ENCODE peak calls at places on chromosomes 7 and 10, in nine cellular contexts. Y is activated CD8-positive, alpha-beta T cell treated with anti-CD3 and anti-CD28 coated beads for 36 hours; J is brain microvascular endothelial cell; D is MCF 10A; K is foreskin fibroblast; R is colonic mucosa; L is GM20000; P is nephron progenitor cell; F is GM13976. W is an unnamed sample.

GRCh38 chr10:71878327-71879034 is 27.4 kb upstream of the PSAP start:
- DNase-seq in Y (peak), J (no peak), D (no peak), K (no peak), R (no peak), L (no peak), P (no peak), F (no peak), W (no peak)

GRCh38 chr7:25402528-25402927 is 174.2 kb upstream of the NPVF start:
- DNase-seq in Y (no peak), J (no peak), D (no peak), K (no peak), R (no peak), L (no peak), P (no peak), F (no peak), W (no peak)

GRCh38 chr7:85426487-85426960 is 239.7 kb upstream of the SEMA3D start:
- DNase-seq in Y (no peak), J (no peak), D (no peak), K (peak), R (no peak), L (no peak), P (no peak), F (no peak), W (no peak)

GRCh38 chr10:86346169-86346793 is 20.3 kb downstream of the GRID1 start:
- DNase-seq in Y (no peak), J (no peak), D (no peak), K (no peak), R (no peak), L (no peak), P (no peak), F (no peak), W (no peak)

GRCh38 chr10:79347894-79348639 is 798 bp downstream of the PPIF start:
- DNase-seq in Y (peak), J (peak), D (peak), K (peak), R (peak), L (peak), P (peak), F (peak), W (peak)

GRCh38 chr10:119461380-119461779 is 81.1 kb downstream of the RGS10 start:
- DNase-seq in Y (peak), J (no peak), D (no peak), K (no peak), R (no peak), L (no peak), P (no peak), F (peak), W (no peak)

GRCh38 chr7:69811682-69812344 is 213.5 kb downstream of the AUTS2 start:
- DNase-seq in Y (no peak), J (no peak), D (no peak), K (no peak), R (no peak), L (no peak), P (no peak), F (no peak), W (no peak)

GRCh38 chr10:51301644-51302043 is 227.4 kb downstream of the PRKG1 start:
- DNase-seq in Y (no peak), J (peak), D (no peak), K (peak), R (no peak), L (no peak), P (peak), F (no peak), W (no peak)

GRCh38 chr10:15625261-15625660 is 94.5 kb downstream of the ITGA8 start:
- DNase-seq in Y (no peak), J (no peak), D (no peak), K (peak), R (no peak), L (no peak), P (no peak), F (no peak), W (no peak)

GRCh38 chr7:104908636-104909035 is 105.4 kb upstream of the KMT2E start:
- DNase-seq in Y (no peak), J (no peak), D (no peak), K (peak), R (no peak), L (no peak), P (no peak), F (no peak), W (no peak)

GRCh38 chr10:76051007-76051936 is 619.8 kb downstream of the LRMDA start:
- DNase-seq in Y (no peak), J (no peak), D (no peak), K (no peak), R (no peak), L (no peak), P (peak), F (no peak), W (no peak)

GRCh38 chr7:155166673-155167370 is 96.7 kb downstream of the HTR5A start:
- DNase-seq in Y (peak), J (peak), D (peak), K (no peak), R (no peak), L (no peak), P (no peak), F (no peak), W (peak)

GRCh38 chr10:125781374-125781773 is 5.8 kb upstream of the MMP21 start:
- DNase-seq in Y (no peak), J (no peak), D (no peak), K (no peak), R (no peak), L (no peak), P (no peak), F (no peak), W (no peak)

GRCh38 chr7:151901313-151901669 is 24.4 kb upstream of the PRKAG2 start:
- DNase-seq in Y (no peak), J (no peak), D (no peak), K (no peak), R (no peak), L (no peak), P (no peak), F (no peak), W (no peak)

GRCh38 chr7:45157653-45158401 is at the start of gene RAMP3:
- DNase-seq in Y (no peak), J (no peak), D (no peak), K (no peak), R (no peak), L (no peak), P (peak), F (no peak), W (no peak)

GRCh38 chr7:74032191-74032490 is 4.2 kb downstream of the ELN start:
- DNase-seq in Y (no peak), J (no peak), D (peak), K (peak), R (no peak), L (no peak), P (no peak), F (no peak), W (no peak)

GRCh38 chr7:103941978-103942377 is 47.5 kb downstream of the RELN start:
- DNase-seq in Y (no peak), J (no peak), D (no peak), K (no peak), R (no peak), L (no peak), P (no peak), F (no peak), W (no peak)

GRCh38 chr7:27141591-27142561 is 1.6 kb downstream of the HOXA5 start:
- DNase-seq in Y (no peak), J (no peak), D (peak), K (no peak), R (peak), L (no peak), P (no peak), F (no peak), W (no peak)

GRCh38 chr10:43606323-43607198 is at the start of gene ZNF485:
- DNase-seq in Y (peak), J (peak), D (peak), K (peak), R (peak), L (peak), P (peak), F (peak), W (peak)

GRCh38 chr10:22133640-22134624 is 83.9 kb downstream of the EBLN1 start:
- DNase-seq in Y (peak), J (no peak), D (no peak), K (no peak), R (no peak), L (peak), P (no peak), F (no peak), W (no peak)

GRCh38 chr10:120456626-120457430 is at the start of gene PLPP4:
- DNase-seq in Y (no peak), J (peak), D (peak), K (no peak), R (no peak), L (peak), P (peak), F (peak), W (peak)

GRCh38 chr10:29703276-29703675 is 68.5 kb upstream of the SVIL start:
- DNase-seq in Y (no peak), J (no peak), D (no peak), K (peak), R (no peak), L (no peak), P (no peak), F (no peak), W (peak)

GRCh38 chr7:107697246-107698044 is 36.8 kb downstream of the SLC26A4 start:
- DNase-seq in Y (no peak), J (no peak), D (no peak), K (no peak), R (no peak), L (no peak), P (no peak), F (no peak), W (no peak)

GRCh38 chr7:101558742-101559325 is 70.3 kb downstream of the MYL10 start:
- DNase-seq in Y (no peak), J (no peak), D (no peak), K (no peak), R (no peak), L (peak), P (no peak), F (no peak), W (no peak)

GRCh38 chr10:46525177-46525823 is 31.2 kb downstream of the GPRIN2 start:
- DNase-seq in Y (peak), J (peak), D (peak), K (peak), R (no peak), L (no peak), P (peak), F (no peak), W (no peak)

GRCh38 chr10:131009801-131010200 is 301.7 kb downstream of the TCERG1L start:
- DNase-seq in Y (no peak), J (no peak), D (no peak), K (no peak), R (no peak), L (no peak), P (no peak), F (no peak), W (no peak)

GRCh38 chr7:117065585-117066150 is 112.4 kb downstream of the ST7 start:
- DNase-seq in Y (no peak), J (no peak), D (no peak), K (no peak), R (no peak), L (no peak), P (no peak), F (no peak), W (no peak)

GRCh38 chr7:142611566-142612250 is 137.6 kb upstream of the PRSS1 start:
- DNase-seq in Y (no peak), J (peak), D (no peak), K (peak), R (no peak), L (no peak), P (no peak), F (no peak), W (no peak)

GRCh38 chr10:80421369-80422220 is 13.2 kb downstream of the PRXL2A start:
- DNase-seq in Y (no peak), J (no peak), D (no peak), K (no peak), R (no peak), L (peak), P (no peak), F (peak), W (no peak)

GRCh38 chr7:23462846-23463245 is 7.4 kb downstream of the IGF2BP3 start:
- DNase-seq in Y (peak), J (peak), D (peak), K (peak), R (no peak), L (peak), P (no peak), F (no peak), W (no peak)

GRCh38 chr7:2802504-2803341 is 41.4 kb downstream of the GNA12 start:
- DNase-seq in Y (no peak), J (peak), D (peak), K (peak), R (no peak), L (no peak), P (no peak), F (no peak), W (peak)

GRCh38 chr7:105098863-105099515 is 85.0 kb downstream of the KMT2E start:
- DNase-seq in Y (no peak), J (no peak), D (no peak), K (no peak), R (no peak), L (peak), P (no peak), F (peak), W (no peak)

GRCh38 chr10:110151871-110152270 is 55.5 kb upstream of the MXI1 start:
- DNase-seq in Y (no peak), J (no peak), D (no peak), K (no peak), R (no peak), L (no peak), P (peak), F (no peak), W (no peak)

GRCh38 chr7:134813668-134814067 is 34.2 kb downstream of the CALD1 start:
- DNase-seq in Y (no peak), J (peak), D (no peak), K (peak), R (no peak), L (no peak), P (no peak), F (no peak), W (no peak)

GRCh38 chr10:58776613-58777318 is 264.1 kb downstream of the BICC1 start:
- DNase-seq in Y (no peak), J (no peak), D (no peak), K (no peak), R (no peak), L (no peak), P (no peak), F (no peak), W (no peak)

GRCh38 chr7:1735262-1735661 is 65.2 kb downstream of the ELFN1 start:
- DNase-seq in Y (no peak), J (no peak), D (no peak), K (no peak), R (no peak), L (no peak), P (no peak), F (no peak), W (no peak)

GRCh38 chr7:39086638-39087360 is 109.1 kb downstream of the POU6F2 start:
- DNase-seq in Y (no peak), J (no peak), D (no peak), K (no peak), R (no peak), L (no peak), P (no peak), F (no peak), W (no peak)

DNA sequence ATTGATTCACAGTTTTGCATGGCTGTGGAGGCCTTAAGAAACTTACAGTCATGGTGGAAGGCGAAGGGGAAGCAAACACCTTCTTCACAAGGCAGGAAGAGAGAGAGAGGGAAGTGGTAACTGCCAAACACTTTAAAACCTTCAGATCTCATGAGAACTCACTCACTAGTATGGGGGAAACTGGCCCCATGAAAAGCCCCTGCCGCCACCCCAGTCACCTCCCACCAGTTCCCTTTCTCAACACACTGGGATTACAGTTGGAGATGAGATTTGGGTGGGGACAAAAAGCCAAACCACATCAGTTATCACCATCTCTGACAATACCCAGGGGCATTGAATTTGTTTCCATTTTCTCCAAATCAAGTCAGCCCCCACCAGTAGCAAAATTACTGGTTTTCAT is 740.4 kb downstream of the GATA3 start:
- DNase-seq in Y (peak), J (no peak), D (no peak), K (no peak), R (no peak), L (no peak), P (no peak), F (no peak), W (no peak)
- TF ChIP-seq CTCF in Y (no peak), J (no peak), D (no peak), K (no peak), R (no peak), L (no peak), P (no peak), F (no peak), W (no peak)

GRCh38 chr10:12847361-12847975 is 154.0 kb downstream of the CCDC3 start:
- DNase-seq in Y (peak), J (no peak), D (no peak), K (no peak), R (peak), L (no peak), P (peak), F (no peak), W (no peak)
- TF ChIP-seq CTCF in Y (no peak), J (peak), D (no peak), K (peak), R (no peak), L (peak), P (peak), F (no peak), W (peak)

GRCh38 chr7:31758770-31759169 is 71.8 kb downstream of the PPP1R17 start:
- DNase-seq in Y (no peak), J (no peak), D (no peak), K (no peak), R (no peak), L (no peak), P (no peak), F (no peak), W (no peak)

GRCh38 chr7:31767686-31768358 is 80.8 kb downstream of the PPP1R17 start:
- DNase-seq in Y (no peak), J (no peak), D (no peak), K (no peak), R (no peak), L (no peak), P (no peak), F (no peak), W (no peak)

GRCh38 chr7:31764457-31764856 is 77.4 kb downstream of the PPP1R17 start:
- DNase-seq in Y (no peak), J (no peak), D (no peak), K (no peak), R (no peak), L (no peak), P (no peak), F (no peak), W (no peak)

GRCh38 chr7:31761646-31762045 is 74.6 kb downstream of the PPP1R17 start:
- DNase-seq in Y (no peak), J (no peak), D (no peak), K (no peak), R (no peak), L (no peak), P (no peak), F (no peak), W (no peak)

GRCh38 chr7:31763548-31763947 is 76.5 kb downstream of the PPP1R17 start:
- DNase-seq in Y (no peak), J (no peak), D (no peak), K (no peak), R (no peak), L (no peak), P (no peak), F (no peak), W (no peak)
- TF ChIP-seq CTCF in Y (no peak), J (peak), D (peak), K (peak), R (no peak), L (peak), P (peak), F (no peak), W (peak)

GRCh38 chr10:84783386-84783785 is 455.0 kb downstream of the CCSER2 start:
- DNase-seq in Y (peak), J (peak), D (peak), K (no peak), R (no peak), L (peak), P (peak), F (peak), W (no peak)
- TF ChIP-seq CTCF in Y (peak), J (peak), D (peak), K (peak), R (peak), L (peak), P (peak), F (peak), W (peak)

GRCh38 chr7:131015131-131015954 is 281.3 kb upstream of the KLF14 start:
- DNase-seq in Y (no peak), J (peak), D (peak), K (peak), R (no peak), L (no peak), P (no peak), F (no peak), W (no peak)
- TF ChIP-seq CTCF in Y (no peak), J (no peak), D (no peak), K (no peak), R (no peak), L (no peak), P (no peak), F (no peak), W (no peak)

GRCh38 chr7:13179011-13179574 is 491.7 kb downstream of the ARL4A start:
- DNase-seq in Y (no peak), J (no peak), D (peak), K (peak), R (no peak), L (no peak), P (no peak), F (no peak), W (no peak)
- TF ChIP-seq CTCF in Y (no peak), J (peak), D (no peak), K (no peak), R (no peak), L (no peak), P (no peak), F (no peak), W (peak)